ENCODE peak calls at places on chromosomes 6 and 20, in ten cellular contexts. E, U, Q, J, S, I, Y, K, F and H are unnamed samples.

GRCh38 chr6:138007014-138007472 is 100.2 kb downstream of the PERP start:
- DNase-seq in E (no peak), U (no peak), Q (no peak), J (peak), S (no peak), I (no peak), Y (peak), K (no peak), F (peak), H (peak)

GRCh38 chr6:16922282-16922681 is 161.0 kb upstream of the ATXN1 start:
- DNase-seq in E (no peak), U (no peak), Q (no peak), J (no peak), S (no peak), I (no peak), Y (no peak), K (no peak), F (no peak), H (no peak)

GRCh38 chr6:123333000-123333756 is 303.6 kb downstream of the TRDN start:
- DNase-seq in E (no peak), U (no peak), Q (no peak), J (no peak), S (no peak), I (no peak), Y (no peak), K (no peak), F (no peak), H (no peak)

GRCh38 chr6:54621285-54621684 is 225.3 kb upstream of the FAM83B start:
- DNase-seq in E (peak), U (no peak), Q (no peak), J (peak), S (no peak), I (no peak), Y (no peak), K (no peak), F (no peak), H (no peak)

GRCh38 chr6:166540631-166541331 is 45.7 kb downstream of the RAMACL start:
- DNase-seq in E (no peak), U (no peak), Q (peak), J (peak), S (no peak), I (no peak), Y (peak), K (peak), F (no peak), H (no peak)

GRCh38 chr20:1810926-1811620 is 84.1 kb upstream of the SIRPA start:
- DNase-seq in E (no peak), U (peak), Q (no peak), J (peak), S (peak), I (no peak), Y (peak), K (no peak), F (no peak), H (no peak)

GRCh38 chr6:170130771-170131241 is 160.1 kb downstream of the DLL1 start:
- DNase-seq in E (peak), U (no peak), Q (no peak), J (no peak), S (no peak), I (no peak), Y (no peak), K (no peak), F (no peak), H (no peak)

GRCh38 chr6:101089640-101090039 is 208.5 kb upstream of the ASCC3 start:
- DNase-seq in E (no peak), U (no peak), Q (no peak), J (no peak), S (no peak), I (no peak), Y (peak), K (no peak), F (no peak), H (no peak)

GRCh38 chr6:130473886-130474285 is 108.1 kb downstream of the TMEM200A start:
- DNase-seq in E (no peak), U (peak), Q (no peak), J (peak), S (no peak), I (no peak), Y (peak), K (no peak), F (no peak), H (no peak)

GRCh38 chr20:1185781-1186334 is 1.1 kb upstream of the TMEM74B start:
- DNase-seq in E (peak), U (no peak), Q (peak), J (peak), S (no peak), I (peak), Y (peak), K (peak), F (peak), H (peak)

GRCh38 chr6:20757761-20758160 is 223.5 kb downstream of the CDKAL1 start:
- DNase-seq in E (no peak), U (no peak), Q (no peak), J (peak), S (no peak), I (no peak), Y (peak), K (no peak), F (no peak), H (no peak)

GRCh38 chr6:43604174-43604573 is 24.9 kb downstream of the GTPBP2 start:
- DNase-seq in E (no peak), U (peak), Q (no peak), J (peak), S (no peak), I (no peak), Y (peak), K (no peak), F (no peak), H (no peak)

GRCh38 chr20:14333734-14334133 is 3.7 kb downstream of the FLRT3 start:
- DNase-seq in E (no peak), U (no peak), Q (no peak), J (no peak), S (no peak), I (no peak), Y (no peak), K (no peak), F (no peak), H (no peak)

GRCh38 chr6:160733045-160733646 is 31.1 kb downstream of the PLG start:
- DNase-seq in E (peak), U (no peak), Q (no peak), J (peak), S (no peak), I (peak), Y (peak), K (no peak), F (peak), H (peak)

GRCh38 chr6:92849636-92850035 is 569.7 kb downstream of the EPHA7 start:
- DNase-seq in E (no peak), U (no peak), Q (no peak), J (no peak), S (no peak), I (no peak), Y (no peak), K (no peak), F (no peak), H (no peak)

GRCh38 chr6:42017021-42017643 is 33.2 kb upstream of the TAF8 start:
- DNase-seq in E (no peak), U (peak), Q (no peak), J (peak), S (no peak), I (no peak), Y (peak), K (no peak), F (peak), H (no peak)

GRCh38 chr6:119348308-119349040 is 1.1 kb downstream of the MAN1A1 start:
- DNase-seq in E (peak), U (no peak), Q (peak), J (peak), S (no peak), I (peak), Y (peak), K (peak), F (peak), H (peak)

GRCh38 chr20:47573586-47573985 is 71.9 kb downstream of the NCOA3 start:
- DNase-seq in E (no peak), U (no peak), Q (no peak), J (no peak), S (no peak), I (no peak), Y (no peak), K (no peak), F (no peak), H (no peak)

GRCh38 chr6:71238351-71238750 is 50.3 kb upstream of the OGFRL1 start:
- DNase-seq in E (no peak), U (no peak), Q (no peak), J (peak), S (no peak), I (no peak), Y (peak), K (no peak), F (no peak), H (no peak)

GRCh38 chr20:20212675-20213096 is 155.2 kb upstream of the INSM1 start:
- DNase-seq in E (no peak), U (no peak), Q (no peak), J (no peak), S (no peak), I (no peak), Y (no peak), K (no peak), F (no peak), H (no peak)

GRCh38 chr6:163324928-163325784 is 89.4 kb upstream of the QKI start:
- DNase-seq in E (no peak), U (no peak), Q (peak), J (no peak), S (peak), I (peak), Y (no peak), K (no peak), F (no peak), H (no peak)

GRCh38 chr6:72739368-72739779 is 117.5 kb downstream of the KCNQ5 start:
- DNase-seq in E (no peak), U (no peak), Q (no peak), J (no peak), S (no peak), I (no peak), Y (no peak), K (no peak), F (no peak), H (no peak)

GRCh38 chr20:52593634-52594033 is 378.5 kb upstream of the TSHZ2 start:
- DNase-seq in E (no peak), U (no peak), Q (no peak), J (no peak), S (no peak), I (no peak), Y (no peak), K (no peak), F (no peak), H (no peak)

GRCh38 chr20:10651227-10651990 is 22.4 kb downstream of the JAG1 start:
- DNase-seq in E (peak), U (no peak), Q (no peak), J (no peak), S (no peak), I (no peak), Y (peak), K (no peak), F (no peak), H (no peak)

GRCh38 chr20:62941792-62942191 is 3.8 kb downstream of the GID8 start:
- DNase-seq in E (no peak), U (no peak), Q (no peak), J (no peak), S (no peak), I (no peak), Y (peak), K (no peak), F (no peak), H (no peak)

GRCh38 chr6:3135668-3136297 is 17.3 kb downstream of the BPHL start:
- DNase-seq in E (no peak), U (no peak), Q (no peak), J (no peak), S (no peak), I (no peak), Y (no peak), K (no peak), F (no peak), H (no peak)

GRCh38 chr20:43541214-43541613 is 17.6 kb upstream of the SGK2 start:
- DNase-seq in E (no peak), U (no peak), Q (no peak), J (peak), S (no peak), I (no peak), Y (peak), K (no peak), F (no peak), H (no peak)

GRCh38 chr6:109239918-109240321 is 142.3 kb downstream of the CD164 start:
- DNase-seq in E (no peak), U (no peak), Q (no peak), J (no peak), S (peak), I (no peak), Y (no peak), K (no peak), F (no peak), H (no peak)

GRCh38 chr20:47502801-47503239 is 1.1 kb downstream of the NCOA3 start:
- DNase-seq in E (no peak), U (no peak), Q (no peak), J (peak), S (no peak), I (no peak), Y (peak), K (no peak), F (peak), H (no peak)